ENCODE peak calls at places on chromosomes 13 and 19, in five cellular contexts. E is NCI-H1092 treated with DMSO at 0.1 percent for 48 hours, P is LHCN-M2, Y is DMS53, Z is NCI-H1417. L is an unnamed sample.

GRCh38 chr13:59276436-59276835 is 887.3 kb downstream of the DIAPH3 start:
- DNase-seq in Z (no peak), Y (no peak), E (no peak), P (no peak), L (peak)

GRCh38 chr13:40974460-40975407 is 44.4 kb downstream of the ELF1 start:
- DNase-seq in Y (peak), P (peak), E (no peak), Z (no peak), L (no peak)

GRCh38 chr19:46823049-46823448 is 27.6 kb downstream of the AP2S1 start:
- DNase-seq in P (no peak), Z (no peak), Y (no peak), E (no peak), L (no peak)

GRCh38 chr19:33876619-33877018 is 79.9 kb downstream of the KCTD15 start:
- DNase-seq in P (no peak), Z (no peak), Y (no peak), E (no peak), L (no peak)

GRCh38 chr13:19985219-19985556 is 26.7 kb downstream of the ZMYM2 start:
- DNase-seq in Y (no peak), P (no peak), Z (no peak), E (no peak), L (no peak)

GRCh38 chr13:42266464-42266863 is 5.5 kb upstream of the AKAP11 start:
- DNase-seq in P (peak), Z (no peak), Y (no peak), E (no peak), L (no peak)

GRCh38 chr13:45728759-45729158 is 26.6 kb downstream of the CBY2 start:
- DNase-seq in P (peak), E (no peak), Z (no peak), Y (peak), L (no peak)

GRCh38 chr19:50909240-50910070 is 1.7 kb downstream of the KLK4 start:
- DNase-seq in P (no peak), E (no peak), Z (no peak), Y (peak), L (no peak)

GRCh38 chr19:1279782-1280341 is 4.5 kb downstream of the FAM174C start:
- DNase-seq in E (peak), P (peak), Y (peak), Z (peak), L (peak)

GRCh38 chr13:36421447-36421846 is 10.8 kb upstream of the CCNA1 start:
- DNase-seq in P (peak), Z (no peak), Y (no peak), E (no peak), L (no peak)

GRCh38 chr19:843836-844299 is 3.1 kb downstream of the PRTN3 start:
- DNase-seq in P (no peak), E (no peak), Y (no peak), Z (peak), L (no peak)

GRCh38 chr13:98272549-98272948 is 95.5 kb upstream of the RNF113B start:
- DNase-seq in P (no peak), Y (no peak), Z (no peak), E (no peak), L (no peak)

GRCh38 chr19:18954094-18954493 is 13.1 kb upstream of the HOMER3 start:
- DNase-seq in Y (no peak), P (no peak), E (no peak), Z (no peak), L (no peak)

GRCh38 chr19:14072535-14073231 is at the start of gene MISP3:
- DNase-seq in Z (peak), P (no peak), Y (peak), E (peak), L (no peak)

GRCh38 chr19:15223649-15224371 is 8.4 kb downstream of the EPHX3 start:
- DNase-seq in Y (peak), P (no peak), E (no peak), Z (no peak), L (no peak)

GRCh38 chr13:106109391-106109791 is 426.1 kb downstream of the EFNB2 start:
- DNase-seq in E (no peak), Z (no peak), P (peak), Y (no peak), L (no peak)

GRCh38 chr13:31495336-31495735 is 244.0 kb upstream of the RXFP2 start:
- DNase-seq in P (no peak), Z (no peak), Y (no peak), E (no peak), L (no peak)

GRCh38 chr19:13742756-13743155 is 21.6 kb upstream of the MRI1 start:
- DNase-seq in E (no peak), Y (no peak), P (peak), Z (no peak), L (no peak)

GRCh38 chr13:112346173-112346898 is 29.8 kb upstream of the SPACA7 start:
- DNase-seq in Y (no peak), E (peak), P (no peak), Z (peak), L (peak)

GRCh38 chr19:4534836-4535658 is at the start of gene PLIN5:
- DNase-seq in P (peak), Z (peak), Y (peak), E (peak), L (peak)

GRCh38 chr19:30209617-30210600 is 162.3 kb upstream of the ZNF536 start:
- DNase-seq in E (no peak), P (no peak), Y (no peak), Z (no peak), L (peak)

GRCh38 chr13:84137292-84137691 is 255.0 kb upstream of the SLITRK1 start:
- DNase-seq in Z (no peak), Y (no peak), P (peak), E (no peak), L (no peak)

GRCh38 chr19:39154626-39155100 is 29.1 kb downstream of the PAK4 start:
- DNase-seq in P (no peak), E (no peak), Z (peak), Y (peak), L (no peak)

GRCh38 chr19:43148233-43148632 is 38.1 kb downstream of the PSG5 start:
- DNase-seq in Y (no peak), P (peak), Z (no peak), E (no peak), L (no peak)

GRCh38 chr13:47463002-47463401 is 538.1 kb downstream of the SUCLA2 start:
- DNase-seq in E (no peak), Y (no peak), P (no peak), Z (peak), L (no peak)

GRCh38 chr13:52737900-52738299 is 1.7 kb downstream of the CNMD start:
- DNase-seq in Z (no peak), Y (no peak), P (no peak), E (peak), L (no peak)

GRCh38 chr19:16342002-16342715 is 17.5 kb downstream of the KLF2 start:
- DNase-seq in Z (no peak), P (peak), Y (no peak), E (no peak), L (peak)

GRCh38 chr19:8306235-8307054 is 1.7 kb downstream of the CD320 start:
- DNase-seq in E (no peak), Z (no peak), Y (no peak), P (no peak), L (no peak)

GRCh38 chr19:51002101-51002532 is 713 bp upstream of the KLK8 start:
- DNase-seq in E (no peak), P (no peak), Y (no peak), Z (no peak), L (no peak)

GRCh38 chr13:89688908-89689307 is 1658.6 kb upstream of the MIR17HG start:
- DNase-seq in Z (no peak), P (no peak), Y (no peak), E (no peak), L (no peak)

GRCh38 chr13:58573742-58574141 is 942.2 kb downstream of the PCDH17 start:
- DNase-seq in Z (no peak), Y (no peak), P (no peak), E (no peak), L (no peak)

GRCh38 chr13:72104656-72105180 is 237.7 kb upstream of the DACH1 start:
- DNase-seq in E (no peak), Z (no peak), Y (no peak), P (peak), L (no peak)

GRCh38 chr19:703651-704446 is 4.9 kb upstream of the PALM start:
- DNase-seq in Z (peak), Y (peak), P (peak), E (no peak), L (no peak)

GRCh38 chr13:105016266-105016665 is 1519.2 kb downstream of the EFNB2 start:
- DNase-seq in P (no peak), Z (no peak), E (no peak), Y (no peak), L (no peak)

GRCh38 chr19:7395360-7395781 is 46.6 kb downstream of the ARHGEF18 start:
- DNase-seq in Z (peak), P (no peak), E (no peak), Y (peak), L (peak)

GRCh38 chr19:524062-524674 is 7.4 kb upstream of the CDC34 start:
- DNase-seq in E (peak), Y (peak), Z (no peak), P (peak), L (peak)